ENCODE peak calls at places on chromosomes 7 and 10, in five cellular contexts. K is H54, Q is tibial nerve, U is A549, P is transverse colon. C is an unnamed sample.

GRCh38 chr7:1432411-1433082 is 26.7 kb downstream of the MICALL2 start:
- DNase-seq in K (peak; percentile 87), U (peak; percentile 66), P (peak; percentile 76), Q (peak; percentile 81), C (peak; percentile 73)

GRCh38 chr10:74558897-74559296 is 267.5 kb upstream of the KAT6B start:
- DNase-seq in Q (no peak), P (no peak), K (no peak), U (no peak), C (no peak)

GRCh38 chr7:129609666-129610065 is 1.9 kb upstream of the NRF1 start:
- DNase-seq in K (no peak), U (no peak), Q (no peak), P (no peak), C (no peak)

GRCh38 chr7:157963526-157963925 is 624.1 kb downstream of the PTPRN2 start:
- DNase-seq in P (no peak), U (no peak), Q (no peak), K (no peak), C (no peak)

GRCh38 chr7:89477991-89478390 is 676.3 kb upstream of the STEAP1 start:
- DNase-seq in K (no peak), U (no peak), P (no peak), Q (no peak), C (no peak)

GRCh38 chr7:111173990-111174389 is 83.1 kb downstream of the LRRN3 start:
- DNase-seq in P (no peak), K (no peak), U (no peak), Q (no peak), C (no peak)

GRCh38 chr10:122795924-122796323 is 49.7 kb downstream of the CUZD1 start:
- DNase-seq in Q (no peak), P (no peak), K (no peak), U (no peak), C (no peak)

GRCh38 chr7:1109581-1110310 is 21.8 kb downstream of the GPER1 start:
- DNase-seq in K (no peak), P (no peak), U (no peak), Q (no peak), C (no peak)

DNA sequence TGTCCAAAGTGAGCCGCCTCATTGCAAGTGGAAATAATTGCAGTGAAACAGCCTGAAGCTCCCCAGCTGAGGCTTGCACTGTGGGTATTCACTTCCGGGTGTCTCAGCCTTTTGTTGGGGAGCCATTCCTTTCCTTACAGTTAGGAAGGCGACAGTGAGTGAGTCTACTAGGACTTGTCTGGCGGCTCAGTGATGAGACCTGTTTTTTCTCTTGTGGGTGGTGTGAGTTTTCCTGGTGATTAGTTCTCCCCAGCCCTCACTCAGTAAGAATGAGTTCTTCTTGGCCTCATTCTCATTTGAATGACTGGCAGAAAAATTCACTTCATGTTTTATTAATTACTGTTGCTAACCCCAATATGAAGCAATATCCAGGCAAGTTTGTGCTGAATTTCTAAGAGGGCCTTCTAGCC is 2.6 kb downstream of the PGAM1 start:
- DNase-seq in K (no peak), P (no peak), Q (no peak), U (no peak), C (no peak)
- TF ChIP-seq POLR2A in K (no peak), P (no peak), Q (no peak), U (no peak), C (no peak)

DNA sequence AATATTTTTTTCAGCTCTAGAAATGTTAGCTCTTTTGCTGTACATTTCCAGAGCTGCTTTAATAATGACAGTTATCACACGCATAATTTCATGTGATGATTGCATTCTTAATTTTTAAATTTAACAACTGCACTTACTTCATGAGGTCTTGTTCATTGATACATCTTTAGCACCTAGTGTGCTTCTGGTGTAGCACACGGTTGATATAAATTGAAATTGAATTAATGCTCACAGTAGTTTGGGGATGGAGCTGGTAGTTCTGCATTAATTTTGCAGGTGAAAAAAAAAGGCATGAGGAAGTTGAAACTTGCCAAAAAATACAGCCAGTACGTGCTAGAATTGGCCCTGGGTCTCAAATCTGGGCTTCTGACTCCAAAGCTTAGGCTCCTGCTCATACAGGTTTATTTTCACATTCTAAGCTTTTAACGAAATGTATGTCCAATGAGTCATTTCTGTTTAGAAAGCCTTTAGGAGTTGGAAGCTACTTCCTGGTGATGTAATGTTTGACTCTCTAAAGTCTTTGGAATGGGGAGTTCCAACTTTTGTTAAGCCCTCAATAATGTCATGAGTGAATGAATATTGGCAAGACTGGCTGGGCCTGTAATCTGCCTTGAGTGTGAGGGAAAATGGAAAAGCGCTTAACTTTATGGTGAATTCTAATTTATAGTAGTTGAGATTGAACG is 62.5 kb downstream of the DAGLB start:
- DNase-seq in Q (no peak), P (no peak), U (peak; percentile 88), K (peak; percentile 87), C (no peak)
- TF ChIP-seq POLR2A in Q (no peak), P (no peak), U (no peak), K (no peak), C (no peak)

DNA sequence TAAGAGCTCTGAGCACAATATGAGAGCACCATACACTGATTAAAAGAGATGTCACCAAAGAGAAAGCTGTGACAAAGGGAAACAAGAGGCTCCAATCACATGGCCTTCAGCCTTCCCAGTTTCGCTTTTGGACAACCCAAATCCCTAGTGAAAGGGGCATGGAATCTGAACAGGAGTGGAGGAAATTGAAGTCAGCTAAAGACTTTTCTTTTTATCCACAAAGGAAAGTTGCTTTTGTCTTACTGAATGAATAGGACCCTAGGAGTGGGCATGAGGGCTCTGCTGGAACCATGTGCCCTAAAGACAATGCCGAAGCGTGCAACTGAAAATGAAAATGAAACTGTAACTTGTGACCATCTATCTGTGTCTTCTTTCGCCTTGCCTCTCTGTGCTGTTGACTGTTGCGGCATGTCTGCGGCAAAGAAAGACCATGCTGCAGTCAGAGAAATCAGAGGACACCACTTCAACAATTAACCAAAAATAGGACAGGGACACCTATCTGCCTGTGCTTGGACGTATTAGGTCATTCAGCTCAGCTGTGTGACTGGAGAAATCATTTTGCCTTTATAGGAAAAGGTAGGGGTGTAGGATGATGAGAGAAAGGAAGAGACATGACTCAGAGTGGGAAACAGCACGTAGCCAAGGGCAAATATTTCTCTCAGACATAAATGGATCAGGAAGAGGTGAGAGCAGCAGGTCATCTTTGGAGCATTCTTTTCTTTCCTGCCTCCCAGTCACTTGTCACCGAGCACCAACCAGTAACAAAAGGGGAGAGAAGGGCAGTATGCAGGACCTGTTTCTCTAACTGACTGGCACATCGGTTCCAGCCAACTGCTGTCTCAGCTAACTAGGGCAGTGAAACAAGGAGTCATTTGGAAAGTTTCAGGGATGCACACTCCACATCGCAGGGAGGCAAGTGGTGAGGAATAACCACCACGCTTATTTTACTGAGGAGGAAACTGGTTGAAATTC is 12.3 kb downstream of the CAV2 start:
- DNase-seq in K (peak; percentile 21), P (no peak), Q (no peak), U (peak; percentile 33), C (peak; percentile 62)
- TF ChIP-seq POLR2A in K (peak; percentile 33), P (no peak), Q (no peak), U (no peak), C (no peak)

GRCh38 chr10:61554925-61555324 is 101.7 kb upstream of the TMEM26 start:
- DNase-seq in U (no peak), Q (no peak), P (no peak), K (no peak), C (no peak)
- TF ChIP-seq POLR2A in U (no peak), Q (no peak), P (no peak), K (no peak), C (no peak)

DNA sequence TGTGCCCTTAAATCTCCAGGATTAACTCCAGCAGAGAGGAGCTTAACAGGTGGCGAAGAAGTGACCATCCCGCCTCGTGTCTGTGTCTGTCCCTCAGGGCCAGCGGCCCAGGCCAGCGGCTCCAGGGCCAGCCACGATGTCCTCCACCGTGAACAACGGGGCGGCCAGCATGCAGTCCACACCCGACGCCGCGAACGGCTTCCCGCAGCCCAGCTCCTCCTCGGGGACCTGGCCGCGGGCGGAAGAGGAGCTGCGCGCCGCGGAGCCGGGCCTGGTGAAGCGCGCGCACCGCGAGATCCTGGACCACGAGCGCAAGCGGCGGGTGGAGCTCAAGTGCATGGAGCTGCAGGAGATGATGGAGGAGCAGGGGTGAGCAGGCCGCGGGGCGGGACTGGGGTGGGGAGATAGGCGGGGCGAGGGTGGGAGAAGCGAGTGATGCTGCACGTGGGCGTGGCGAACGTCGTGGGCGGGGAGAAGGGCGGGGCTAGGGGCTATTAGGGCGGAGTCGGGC is 33.3 kb downstream of the SRRM3 start:
- DNase-seq in K (peak; percentile 59), P (peak; percentile 81), Q (peak; percentile 19), U (peak; percentile 66), C (peak; percentile 44)
- TF ChIP-seq POLR2A in K (no peak), P (no peak), Q (no peak), U (no peak), C (no peak)